ENCODE peak calls at places on chromosomes 12 and 14, in four cellular contexts. Z, M, U and X are unnamed samples.

GRCh38 chr12:67111182-67111581 is 158.0 kb upstream of the CAND1 start:
- DNase-seq in U (no peak), Z (no peak), M (no peak), X (no peak)

GRCh38 chr14:63510538-63510937 is 32.6 kb downstream of the PPP2R5E start:
- DNase-seq in Z (no peak), U (no peak), M (no peak), X (no peak)

GRCh38 chr12:69837191-69838085 is 12.4 kb downstream of the MYRFL start:
- DNase-seq in M (no peak), Z (peak; percentile 63), U (no peak), X (no peak)

GRCh38 chr12:8699714-8700113 is 1.9 kb downstream of the RIMKLB start:
- DNase-seq in U (no peak), Z (no peak), M (no peak), X (no peak)

GRCh38 chr12:27703720-27704452 is 6.7 kb upstream of the MRPS35 start:
- DNase-seq in M (peak; percentile 71), Z (peak; percentile 80), U (peak; percentile 59), X (peak; percentile 82)

GRCh38 chr12:125187148-125187733 is 122.0 kb downstream of the AACS start:
- DNase-seq in U (no peak), M (no peak), Z (no peak), X (no peak)

GRCh38 chr12:93714382-93714781 is 37.2 kb downstream of the CRADD start:
- DNase-seq in Z (no peak), U (peak; percentile 31), M (peak; percentile 50), X (no peak)

GRCh38 chr12:44812062-44812461 is 64.1 kb downstream of the NELL2 start:
- DNase-seq in Z (no peak), M (no peak), U (no peak), X (no peak)

GRCh38 chr12:69309461-69309860 is 38.7 kb upstream of the LYZ start:
- DNase-seq in M (no peak), U (no peak), Z (no peak), X (no peak)

GRCh38 chr14:95474486-95474885 is 42.0 kb downstream of the SYNE3 start:
- DNase-seq in M (no peak), Z (no peak), U (no peak), X (no peak)

GRCh38 chr12:79206871-79207270 is 342.3 kb downstream of the SYT1 start:
- DNase-seq in M (no peak), U (no peak), Z (no peak), X (no peak)

GRCh38 chr12:8989425-8989824 is at the start of gene KLRG1:
- DNase-seq in Z (no peak), M (no peak), U (no peak), X (no peak)

GRCh38 chr12:48003226-48004038 is 844 bp downstream of the COL2A1 start:
- DNase-seq in Z (no peak), U (no peak), M (no peak), X (peak; percentile 49)

GRCh38 chr12:109389146-109389545 is 41.4 kb downstream of the MYO1H start:
- DNase-seq in Z (no peak), U (no peak), M (no peak), X (no peak)

GRCh38 chr12:110728628-110729027 is 14.1 kb downstream of the PPP1CC start:
- DNase-seq in U (no peak), Z (no peak), M (no peak), X (no peak)

GRCh38 chr14:38419579-38419978 is 163.7 kb upstream of the CLEC14A start:
- DNase-seq in Z (no peak), U (no peak), M (no peak), X (no peak)

GRCh38 chr12:122318607-122319311 is 52.5 kb upstream of the VPS33A start:
- DNase-seq in Z (no peak), U (peak; percentile 31), M (no peak), X (no peak)

GRCh38 chr12:53928054-53928879 is 10.4 kb upstream of the HOXC13 start:
- DNase-seq in U (no peak), M (no peak), Z (no peak), X (no peak)

GRCh38 chr14:56809262-56810215 is 740 bp downstream of the OTX2 start:
- DNase-seq in U (no peak), Z (no peak), M (no peak), X (no peak)

GRCh38 chr14:74507796-74508195 is 14.2 kb downstream of the ISCA2 start:
- DNase-seq in U (no peak), M (no peak), Z (peak; percentile 20), X (no peak)

DNA sequence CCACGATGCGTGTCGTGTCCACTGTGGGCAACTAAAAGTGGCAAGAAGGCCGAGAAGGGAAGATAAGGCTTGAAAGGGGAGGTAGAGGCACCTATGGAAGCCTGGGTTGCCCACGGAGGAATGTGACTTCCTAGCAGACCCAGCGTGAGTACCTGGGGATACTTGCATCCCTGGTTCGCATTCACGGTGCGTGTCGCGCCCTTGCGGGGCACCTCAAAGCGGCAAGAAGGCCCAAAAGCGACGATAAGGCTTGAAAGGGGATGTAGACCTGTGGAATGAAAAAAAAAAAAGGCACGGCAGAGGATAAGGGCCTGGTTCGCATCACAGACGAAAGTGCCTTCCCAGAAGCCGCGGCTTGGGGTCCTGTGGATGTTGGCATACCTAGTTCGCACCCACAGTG is 282.9 kb downstream of the ALG10 start:
- DNase-seq in M (no peak), U (no peak), Z (no peak), X (no peak)
- H3K9me3 ChIP-seq in M (no peaks in the 10 kb centered on the region), U (no peaks in the 10 kb centered on the region), Z (no peaks in the 10 kb centered on the region), X (peaks cover 70% of the 10 kb centered on the region)

DNA sequence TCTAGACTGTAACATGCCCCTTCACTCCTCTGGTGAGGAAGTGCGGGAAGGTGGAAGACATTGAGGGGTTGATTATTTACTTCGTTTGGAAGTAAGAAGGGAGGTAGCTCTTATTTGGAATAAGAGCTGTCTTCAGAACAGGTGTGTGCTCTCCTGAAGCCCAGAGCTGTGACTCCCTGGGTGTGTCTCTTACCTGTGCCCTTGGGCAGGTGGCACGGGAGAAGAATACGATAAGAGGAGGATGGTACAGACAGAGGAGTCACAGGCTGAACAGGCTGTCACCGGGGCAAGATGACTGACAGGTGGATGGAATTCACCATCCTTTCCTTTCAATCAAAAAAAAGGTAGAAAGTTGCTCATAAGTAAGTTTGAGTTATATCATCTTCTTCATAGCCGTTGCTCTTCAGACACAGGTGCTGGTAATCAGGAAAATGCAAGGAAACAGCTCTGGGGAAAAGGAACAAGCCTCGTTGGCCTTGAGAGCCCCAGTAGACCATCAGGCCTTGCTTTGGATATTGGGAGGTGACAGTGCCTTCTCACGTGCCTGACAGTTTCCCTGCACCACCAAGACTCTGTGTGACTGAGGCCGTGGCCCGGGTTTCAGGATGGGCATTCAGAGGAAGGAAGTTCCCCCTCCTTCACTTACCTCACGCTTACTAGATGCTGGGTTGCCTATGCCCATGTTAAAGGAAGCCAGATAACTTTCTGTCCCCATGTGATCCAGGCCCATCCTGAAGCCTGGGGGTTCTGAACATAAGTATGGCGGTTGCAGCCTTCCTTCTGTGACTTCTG is 120.4 kb downstream of the ETV6 start:
- DNase-seq in M (no peak), Z (no peak), U (no peak), X (no peak)
- H3K27ac ChIP-seq in M (no peak overlapping the region), Z (peak overlapping the region; percentile 71), U (no peak overlapping the region), X (no peak overlapping the region)

DNA sequence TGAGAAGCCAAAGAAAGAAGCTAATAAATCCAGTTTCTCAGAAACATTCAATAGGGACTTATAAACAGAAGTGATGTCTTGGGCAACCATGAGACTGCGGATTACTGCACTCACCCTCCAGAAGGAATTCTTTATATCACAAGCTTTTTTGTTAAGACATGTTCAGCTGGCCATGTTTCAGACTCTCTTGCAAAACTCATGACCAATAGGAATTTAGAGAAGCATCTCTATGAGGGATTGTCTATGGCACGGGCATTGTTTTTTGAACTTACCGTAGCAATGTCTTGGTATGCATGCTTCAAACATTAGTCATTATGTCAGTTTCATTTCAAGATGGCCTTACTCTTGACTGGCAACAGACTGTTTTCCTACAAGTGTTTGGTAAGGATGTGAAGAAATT is 15.5 kb upstream of the ZNF268 start:
- DNase-seq in M (no peak), U (no peak), Z (no peak), X (no peak)
- H3K9me3 ChIP-seq in M (peaks cover 7% of the 10 kb centered on the region), U (no peaks in the 10 kb centered on the region), Z (no peaks in the 10 kb centered on the region), X (peaks cover 42% of the 10 kb centered on the region)

DNA sequence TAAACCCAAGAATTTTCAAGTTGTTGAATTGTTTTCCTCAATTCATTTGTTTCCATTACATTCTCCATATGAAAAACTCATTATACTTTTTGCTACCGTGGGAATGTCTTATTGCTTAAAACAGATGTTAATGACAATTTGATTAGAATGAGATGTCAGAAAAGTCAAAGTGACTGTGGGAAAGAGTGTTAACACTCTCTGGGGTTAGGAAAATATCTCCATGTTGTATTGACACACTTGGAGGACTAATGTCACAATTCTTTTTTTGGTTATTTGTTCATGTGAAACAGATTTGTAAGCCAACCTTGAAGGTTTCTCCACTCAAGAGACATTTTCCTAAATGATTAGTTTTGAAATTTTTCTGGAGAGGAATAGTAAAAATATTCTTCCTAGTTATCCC is 47.2 kb upstream of the CMAS start:
- DNase-seq in Z (no peak), M (no peak), U (no peak), X (no peak)
- H3K27ac ChIP-seq in Z (no peak overlapping the region), M (no peak overlapping the region), U (peak overlapping the region; percentile 78), X (no peak overlapping the region)

GRCh38 chr14:50471838-50472465 is 60.4 kb downstream of the MAP4K5 start:
- DNase-seq in M (no peak), U (no peak), Z (no peak), X (no peak)
- H3K9me3 ChIP-seq in M (peaks cover 54% of the 10 kb centered on the region), U (peaks cover 12% of the 10 kb centered on the region), Z (no peaks in the 10 kb centered on the region), X (no peaks in the 10 kb centered on the region)